ENCODE peak calls at places on chromosomes 5 and 9, in nine cellular contexts. N, I, H, K, M, X, A, R and Z are unnamed samples.

GRCh38 chr5:132483661-132484385 is 6.8 kb downstream of the IRF1 start:
- DNase-seq in X (no peak), R (no peak), N (no peak), A (no peak), M (no peak), H (no peak), K (peak), I (no peak), Z (no peak)

GRCh38 chr5:127754259-127754658 is 51.1 kb downstream of the CCDC192 start:
- DNase-seq in R (no peak), X (peak), I (no peak), H (no peak), N (no peak), M (no peak), K (no peak), A (peak), Z (no peak)

GRCh38 chr5:93620487-93621339 is 37.7 kb downstream of the NR2F1 start:
- DNase-seq in N (peak), I (peak), X (peak), A (peak), H (peak), R (peak), K (peak), M (no peak), Z (no peak)

GRCh38 chr9:124066783-124067563 is 55.4 kb downstream of the LHX2 start:
- DNase-seq in H (no peak), R (no peak), M (no peak), K (no peak), N (no peak), A (peak), I (peak), X (no peak), Z (no peak)

GRCh38 chr5:4563400-4563799 is 576.7 kb upstream of the ADAMTS16 start:
- DNase-seq in I (peak), M (no peak), K (no peak), R (no peak), X (no peak), N (no peak), H (peak), A (peak), Z (no peak)

GRCh38 chr5:10130881-10131280 is 118.8 kb downstream of the ATPSCKMT start:
- DNase-seq in H (peak), R (no peak), N (no peak), X (no peak), M (no peak), I (no peak), K (no peak), A (no peak), Z (no peak)

GRCh38 chr9:97305501-97306298 is 1.8 kb upstream of the CCDC180 start:
- DNase-seq in R (no peak), M (no peak), N (no peak), I (no peak), X (no peak), H (no peak), K (no peak), A (no peak), Z (no peak)

GRCh38 chr9:3251309-3251708 is 274.5 kb downstream of the RFX3 start:
- DNase-seq in M (no peak), I (no peak), R (no peak), K (no peak), X (no peak), A (no peak), N (no peak), H (no peak), Z (no peak)

GRCh38 chr5:73544429-73545402 is 20.7 kb downstream of the ANKRA2 start:
- DNase-seq in M (no peak), X (no peak), R (no peak), N (no peak), I (no peak), H (no peak), K (peak), A (no peak), Z (no peak)

GRCh38 chr9:17810728-17811634 is 232.1 kb downstream of the SH3GL2 start:
- DNase-seq in H (peak), K (peak), A (peak), R (peak), I (peak), X (peak), M (peak), N (peak), Z (no peak)

GRCh38 chr9:94054731-94055130 is 29.5 kb upstream of the PTPDC1 start:
- DNase-seq in N (no peak), H (no peak), X (no peak), I (no peak), A (no peak), R (no peak), M (no peak), K (no peak), Z (no peak)

GRCh38 chr9:91131433-91131839 is 230.3 kb downstream of the AUH start:
- DNase-seq in R (peak), M (no peak), N (peak), H (no peak), X (peak), K (peak), I (peak), A (peak), Z (no peak)

GRCh38 chr9:134709512-134710270 is 68.1 kb downstream of the COL5A1 start:
- DNase-seq in H (peak), K (no peak), I (peak), R (no peak), M (no peak), A (peak), X (no peak), N (no peak), Z (no peak)

GRCh38 chr5:37900692-37901091 is 60.9 kb upstream of the GDNF start:
- DNase-seq in I (peak), R (no peak), N (no peak), K (peak), M (no peak), H (peak), X (peak), A (peak), Z (no peak)

GRCh38 chr5:159673538-159673937 is 242.7 kb upstream of the ADRA1B start:
- DNase-seq in R (no peak), X (no peak), K (no peak), M (no peak), I (no peak), H (no peak), A (no peak), N (no peak), Z (no peak)